ENCODE peak calls at places on chromosomes 7 and 10, in four cellular contexts. H, S, I and Q are unnamed samples.

GRCh38 chr10:46020871-46021553 is 9.4 kb downstream of the NCOA4 start:
- DNase-seq in I (no peak), S (peak), H (no peak), Q (peak)

GRCh38 chr10:3783313-3783689 is 1.7 kb downstream of the KLF6 start:
- DNase-seq in H (no peak), S (no peak), I (peak), Q (peak)

GRCh38 chr7:18445916-18446520 is 49.5 kb upstream of the HDAC9 start:
- DNase-seq in S (no peak), I (no peak), H (no peak), Q (no peak)

GRCh38 chr7:69109131-69109740 is 489.0 kb upstream of the AUTS2 start:
- DNase-seq in I (no peak), S (no peak), H (no peak), Q (no peak)

GRCh38 chr10:102985811-102986210 is 67.7 kb downstream of the CNNM2 start:
- DNase-seq in S (no peak), I (no peak), H (no peak), Q (no peak)

GRCh38 chr7:29371472-29371871 is 176.9 kb downstream of the CHN2 start:
- DNase-seq in I (no peak), S (no peak), H (no peak), Q (no peak)

GRCh38 chr7:156156734-156157408 is 344.6 kb upstream of the SHH start:
- DNase-seq in H (no peak), S (no peak), I (peak), Q (no peak)

GRCh38 chr7:71925663-71926062 is 486.5 kb downstream of the CALN1 start:
- DNase-seq in H (no peak), I (no peak), S (no peak), Q (peak)

GRCh38 chr10:103843854-103844567 is 11.4 kb downstream of the SH3PXD2A start:
- DNase-seq in H (no peak), S (peak), I (peak), Q (no peak)

GRCh38 chr7:29435167-29435566 is 128.5 kb upstream of the PRR15 start:
- DNase-seq in S (no peak), I (no peak), H (no peak), Q (no peak)

GRCh38 chr10:116183733-116184447 is 89.1 kb downstream of the GFRA1 start:
- DNase-seq in I (no peak), S (peak), H (no peak), Q (no peak)

GRCh38 chr7:89927762-89928161 is 226.5 kb upstream of the STEAP1 start:
- DNase-seq in I (no peak), S (no peak), H (no peak), Q (no peak)

GRCh38 chr7:9981950-9982349 is 991.7 kb upstream of the PHF14 start:
- DNase-seq in I (no peak), S (no peak), H (no peak), Q (peak)

GRCh38 chr7:37247881-37248280 is 200.8 kb downstream of the ELMO1 start:
- DNase-seq in H (no peak), I (no peak), S (peak), Q (no peak)

GRCh38 chr7:43232376-43232775 is 119.9 kb downstream of the HECW1 start:
- DNase-seq in S (no peak), I (no peak), H (no peak), Q (no peak)